ENCODE peak calls at places on chromosomes 12 and 14, in five cellular contexts. P is right atrium auricular region, N is A549, R is GM18507, K is IMR-90. O is an unnamed sample.

GRCh38 chr14:21449899-21450216 is 6.1 kb downstream of the CHD8 start:
- DNase-seq in P (no peak), K (no peak), R (no peak), N (no peak), O (no peak)

GRCh38 chr12:124772467-124773170 is 91.0 kb downstream of the SCARB1 start:
- DNase-seq in R (no peak), K (no peak), N (no peak), P (no peak), O (no peak)

GRCh38 chr14:23366163-23366921 is 1.4 kb upstream of the EFS start:
- DNase-seq in P (no peak), R (no peak), K (peak), N (no peak), O (peak)

GRCh38 chr12:57893460-57894353 is 47.2 kb upstream of the CTDSP2 start:
- DNase-seq in N (no peak), P (peak), R (no peak), K (peak), O (peak)

GRCh38 chr14:31386271-31386670 is 34.1 kb downstream of the HEATR5A start:
- DNase-seq in K (no peak), P (no peak), R (no peak), N (no peak), O (no peak)

GRCh38 chr14:87063181-87063580 is 929.8 kb downstream of the GALC start:
- DNase-seq in N (no peak), P (no peak), K (no peak), R (no peak), O (no peak)

GRCh38 chr14:73526036-73526984 is 10.6 kb upstream of the ACOT1 start:
- DNase-seq in N (no peak), K (peak), P (no peak), R (no peak), O (peak)

GRCh38 chr12:79455314-79455713 is 235.4 kb downstream of the PAWR start:
- DNase-seq in R (no peak), P (no peak), K (peak), N (no peak), O (peak)

GRCh38 chr12:108498136-108498535 is 16.9 kb upstream of the FICD start:
- DNase-seq in N (no peak), K (no peak), R (no peak), P (no peak), O (no peak)

GRCh38 chr14:54572316-54572715 is 5.4 kb downstream of the SAMD4A start:
- DNase-seq in R (no peak), P (no peak), N (no peak), K (no peak), O (peak)

GRCh38 chr12:45991289-45992249 is 1.2 kb upstream of the SCAF11 start:
- DNase-seq in R (peak), P (peak), K (peak), N (peak), O (peak)

GRCh38 chr14:90941705-90942104 is 118.7 kb downstream of the RPS6KA5 start:
- DNase-seq in R (no peak), N (no peak), P (no peak), K (no peak), O (no peak)

GRCh38 chr12:24864796-24865125 is 84.1 kb downstream of the BCAT1 start:
- DNase-seq in R (no peak), N (no peak), K (peak), P (no peak), O (peak)

O was measured in adipocyte.